ENCODE peak calls at places on chromosomes 5 and 9, in seven cellular contexts. B is HepG2, J is SK-N-SH, Y is HCT116, H is K562, T is Panc1, C is GM12878. L is an unnamed sample.

GRCh38 chr5:107576736-107577440 is 93.8 kb downstream of the EFNA5 start:
- DNase-seq in B (no peak), J (no peak), Y (no peak), H (no peak), T (no peak), C (peak), L (no peak)

GRCh38 chr5:3218916-3219650 is 376.5 kb upstream of the IRX1 start:
- DNase-seq in B (no peak), J (no peak), Y (no peak), H (no peak), T (no peak), C (no peak), L (no peak)

GRCh38 chr5:54249210-54250028 is 61.0 kb downstream of the ARL15 start:
- DNase-seq in B (no peak), J (peak), Y (no peak), H (peak), T (no peak), C (no peak), L (no peak)

GRCh38 chr9:128719919-128720605 is 3.9 kb downstream of the ZDHHC12 start:
- DNase-seq in B (no peak), J (no peak), Y (no peak), H (no peak), T (no peak), C (no peak), L (no peak)

GRCh38 chr5:141704782-141705297 is 22.8 kb upstream of the ARAP3 start:
- DNase-seq in B (no peak), J (no peak), Y (no peak), H (no peak), T (no peak), C (no peak), L (no peak)

GRCh38 chr5:159456722-159457462 is 126.6 kb upstream of the IL12B start:
- DNase-seq in B (no peak), J (no peak), Y (peak), H (no peak), T (no peak), C (peak), L (no peak)

GRCh38 chr5:41511241-41511640 is 840 bp upstream of the PLCXD3 start:
- DNase-seq in B (no peak), J (peak), Y (no peak), H (no peak), T (no peak), C (no peak), L (no peak)

GRCh38 chr5:124592891-124593290 is 153.5 kb downstream of the ZNF608 start:
- DNase-seq in B (no peak), J (no peak), Y (no peak), H (no peak), T (no peak), C (no peak), L (no peak)

GRCh38 chr9:121286973-121287721 is 19.2 kb downstream of the GSN start:
- DNase-seq in B (peak), J (no peak), Y (peak), H (peak), T (peak), C (no peak), L (peak)

GRCh38 chr5:125484272-125485002 is 738.0 kb upstream of the ZNF608 start:
- DNase-seq in B (no peak), J (peak), Y (peak), H (no peak), T (peak), C (no peak), L (no peak)

GRCh38 chr9:127185181-127185580 is 62.7 kb upstream of the ANGPTL2 start:
- DNase-seq in B (no peak), J (no peak), Y (no peak), H (no peak), T (no peak), C (no peak), L (no peak)

GRCh38 chr5:169656125-169656990 is 19.3 kb downstream of the DOCK2 start:
- DNase-seq in B (no peak), J (no peak), Y (no peak), H (no peak), T (no peak), C (peak), L (no peak)

GRCh38 chr9:16267336-16268036 is 603.0 kb downstream of the BNC2 start:
- DNase-seq in B (peak), J (peak), Y (no peak), H (no peak), T (no peak), C (no peak), L (no peak)

GRCh38 chr9:136438548-136438908 is 1.1 kb downstream of the INPP5E start:
- DNase-seq in B (no peak), J (peak), Y (no peak), H (peak), T (no peak), C (no peak), L (no peak)

GRCh38 chr5:176955895-176956294 is 50.7 kb downstream of the UIMC1 start:
- DNase-seq in B (no peak), J (no peak), Y (no peak), H (no peak), T (no peak), C (no peak), L (no peak)

GRCh38 chr9:128145536-128145935 is 3.7 kb upstream of the LCN2 start:
- DNase-seq in B (no peak), J (no peak), Y (no peak), H (no peak), T (no peak), C (no peak), L (no peak)

GRCh38 chr5:174984863-174985262 is 260.5 kb downstream of the MSX2 start:
- DNase-seq in B (no peak), J (no peak), Y (no peak), H (no peak), T (no peak), C (no peak), L (no peak)

GRCh38 chr5:174935854-174936474 is 211.6 kb downstream of the MSX2 start:
- DNase-seq in B (peak), J (peak), Y (peak), H (peak), T (peak), C (no peak), L (peak)

GRCh38 chr9:90393355-90394152 is 249.1 kb downstream of the DIRAS2 start:
- DNase-seq in B (peak), J (no peak), Y (no peak), H (no peak), T (no peak), C (no peak), L (no peak)

GRCh38 chr5:92676839-92677197 is 904.2 kb downstream of the NR2F1-AS1 start:
- DNase-seq in B (no peak), J (no peak), Y (no peak), H (no peak), T (no peak), C (no peak), L (no peak)

GRCh38 chr9:134968823-134969090 is 51.0 kb upstream of the FCN1 start:
- DNase-seq in B (no peak), J (no peak), Y (no peak), H (no peak), T (no peak), C (no peak), L (no peak)

GRCh38 chr5:107430077-107430625 is 240.6 kb downstream of the EFNA5 start:
- DNase-seq in B (no peak), J (peak), Y (no peak), H (no peak), T (no peak), C (no peak), L (no peak)

GRCh38 chr9:92501671-92502393 is 19.5 kb upstream of the ASPN start:
- DNase-seq in B (peak), J (peak), Y (peak), H (peak), T (peak), C (no peak), L (no peak)

GRCh38 chr9:107612136-107612535 is 122.6 kb upstream of the KLF4 start:
- DNase-seq in B (no peak), J (no peak), Y (no peak), H (no peak), T (no peak), C (no peak), L (no peak)

GRCh38 chr5:66932446-66932845 is 264.2 kb downstream of the CD180 start:
- DNase-seq in B (no peak), J (no peak), Y (no peak), H (no peak), T (no peak), C (no peak), L (no peak)

GRCh38 chr9:19689324-19690087 is 99.3 kb downstream of the SLC24A2 start:
- DNase-seq in B (no peak), J (no peak), Y (no peak), H (no peak), T (no peak), C (no peak), L (no peak)

GRCh38 chr9:99573052-99573451 is 248.6 kb upstream of the NR4A3 start:
- DNase-seq in B (no peak), J (no peak), Y (no peak), H (no peak), T (no peak), C (no peak), L (no peak)

GRCh38 chr9:131618071-131618479 is 72.8 kb downstream of the PRRT1B start:
- DNase-seq in B (peak), J (peak), Y (no peak), H (peak), T (no peak), C (no peak), L (no peak)

GRCh38 chr9:109705515-109705914 is 74.5 kb upstream of the PALM2AKAP2 start:
- DNase-seq in B (peak), J (no peak), Y (peak), H (no peak), T (peak), C (no peak), L (no peak)

GRCh38 chr5:65264420-65264819 is 217.3 kb downstream of the ADAMTS6 start:
- DNase-seq in B (no peak), J (no peak), Y (no peak), H (no peak), T (no peak), C (no peak), L (no peak)

GRCh38 chr5:65261499-65261898 is 220.2 kb downstream of the ADAMTS6 start:
- DNase-seq in B (no peak), J (no peak), Y (no peak), H (no peak), T (no peak), C (no peak), L (no peak)

GRCh38 chr5:65263291-65263690 is 218.4 kb downstream of the ADAMTS6 start:
- DNase-seq in B (no peak), J (no peak), Y (no peak), H (no peak), T (no peak), C (no peak), L (no peak)

GRCh38 chr5:65262590-65263189 is 219.0 kb downstream of the ADAMTS6 start:
- DNase-seq in B (no peak), J (no peak), Y (no peak), H (peak), T (no peak), C (no peak), L (no peak)

DNA sequence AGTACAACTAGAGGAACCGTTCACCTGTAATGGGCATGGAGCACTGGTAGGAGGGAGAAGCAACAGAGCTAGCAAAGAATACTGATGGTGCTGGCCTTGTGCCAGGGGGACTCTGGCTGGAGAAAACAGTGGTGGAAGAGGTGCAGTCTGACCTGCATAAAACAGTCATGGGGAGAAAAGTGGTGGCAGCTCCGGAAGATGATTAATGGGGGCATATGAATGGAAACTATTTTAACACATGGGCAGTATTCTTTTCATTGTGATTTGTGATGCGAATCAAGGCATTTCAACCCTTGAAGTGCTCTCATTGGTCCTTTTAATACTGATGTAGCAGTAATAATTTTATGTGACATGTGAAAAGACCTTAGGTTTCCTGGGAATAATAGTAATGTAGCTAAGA is 219.6 kb downstream of the ADAMTS6 start:
- DNase-seq in B (no peak), J (peak), Y (no peak), H (peak), T (no peak), C (no peak), L (no peak)
- TF ChIP-seq SIN3A in B (no peak), J (no peak), Y (no peak), H (no peak), T (no peak), C (no peak), L (no peak)

GRCh38 chr9:72871685-72872084 is 81.2 kb downstream of the ALDH1A1 start:
- DNase-seq in B (peak), J (no peak), Y (peak), H (peak), T (no peak), C (no peak), L (no peak)
- TF ChIP-seq SIN3A in B (no peak), J (no peak), Y (no peak), H (no peak), T (no peak), C (no peak), L (no peak)

DNA sequence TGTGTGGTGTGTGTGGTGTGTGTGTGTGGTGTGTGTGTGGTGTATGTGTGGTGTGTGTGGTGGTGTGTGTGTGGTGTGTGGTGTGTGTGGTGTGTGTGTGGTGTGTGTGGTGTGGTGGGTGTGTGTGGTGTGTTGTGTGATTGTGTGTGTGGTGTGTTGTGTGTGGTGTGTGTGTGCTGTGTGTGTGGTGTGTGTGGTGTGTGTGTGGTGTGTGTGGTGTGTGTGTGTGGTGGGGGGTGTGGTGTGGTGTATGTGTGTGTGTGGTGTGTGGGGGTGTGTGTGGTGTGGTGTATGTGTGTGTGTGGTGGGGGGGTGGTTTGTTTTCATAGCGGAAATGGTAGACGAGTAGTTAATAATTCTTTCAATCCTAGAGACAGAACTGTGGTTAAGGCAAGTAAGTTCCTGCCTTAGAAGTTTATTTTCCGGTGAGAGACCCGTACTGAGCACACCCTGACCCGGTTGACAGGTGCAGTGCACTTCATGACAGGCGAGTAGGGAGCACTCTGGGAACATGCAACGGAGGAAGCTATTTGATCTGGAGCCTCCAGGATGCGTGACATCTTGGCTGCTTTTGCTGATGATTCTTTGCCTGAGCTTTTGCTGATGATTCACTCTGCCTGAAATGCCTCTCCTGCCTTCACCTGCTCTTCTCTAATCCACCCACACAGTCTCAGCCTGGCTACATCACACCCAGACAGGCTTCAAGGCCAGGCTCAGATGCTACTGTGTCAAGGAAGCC is 21.7 kb upstream of the FAT2 start:
- DNase-seq in B (no peak), J (no peak), Y (peak), H (no peak), T (no peak), C (peak), L (no peak)
- TF ChIP-seq SIN3A in B (no peak), J (no peak), Y (no peak), H (no peak), T (no peak), C (no peak), L (no peak)

DNA sequence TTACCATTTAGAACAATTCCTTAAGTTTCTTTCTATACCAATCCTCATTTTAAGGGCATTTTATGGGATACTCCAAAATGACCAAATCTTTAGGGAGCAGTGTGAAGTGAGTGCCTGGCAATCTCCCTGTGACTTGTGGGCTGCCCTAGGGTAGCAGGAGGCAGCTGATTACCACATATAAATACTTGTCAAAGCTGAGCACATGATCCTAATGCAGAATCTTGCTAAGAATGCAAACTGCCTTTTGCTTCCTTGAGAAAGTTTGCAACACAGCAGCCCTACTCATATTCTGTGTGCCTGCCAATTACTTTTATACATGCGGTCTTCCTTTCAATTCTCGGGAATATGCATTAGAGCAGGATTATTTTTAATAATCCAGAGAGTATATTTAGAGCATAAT is 18.2 kb upstream of the NREP start:
- DNase-seq in B (no peak), J (no peak), Y (no peak), H (no peak), T (no peak), C (no peak), L (no peak)
- TF ChIP-seq SIN3A in B (no peak), J (no peak), Y (no peak), H (no peak), T (no peak), C (no peak), L (no peak)

DNA sequence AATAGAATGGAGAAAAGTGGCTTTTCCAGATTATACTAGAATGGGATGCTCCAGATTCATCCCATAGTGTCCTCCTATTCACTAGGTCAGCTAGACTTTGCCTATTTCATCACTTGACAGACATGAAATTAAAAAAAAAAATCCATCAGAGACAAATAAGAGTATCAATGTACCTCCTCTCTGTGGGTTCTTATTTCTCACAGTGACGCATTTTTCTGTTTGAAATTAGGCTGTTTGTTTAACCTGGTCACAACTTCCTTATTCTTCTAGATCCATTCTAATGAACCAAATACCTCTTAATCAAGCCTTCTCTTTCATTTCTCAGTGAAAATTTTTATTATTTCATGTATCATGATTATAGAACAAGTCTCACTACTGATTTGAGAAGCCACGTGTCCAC is 305.4 kb downstream of the SEMA5A start:
- DNase-seq in B (no peak), J (no peak), Y (no peak), H (no peak), T (no peak), C (no peak), L (no peak)
- TF ChIP-seq SIN3A in B (no peak), J (no peak), Y (no peak), H (no peak), T (no peak), C (no peak), L (no peak)

GRCh38 chr5:143102414-143102813 is 301.1 kb downstream of the NR3C1 start:
- DNase-seq in B (no peak), J (no peak), Y (no peak), H (no peak), T (no peak), C (no peak), L (no peak)

GRCh38 chr5:143105216-143105905 is 298.1 kb downstream of the NR3C1 start:
- DNase-seq in B (no peak), J (no peak), Y (no peak), H (no peak), T (no peak), C (no peak), L (no peak)

GRCh38 chr5:143108498-143109128 is 294.9 kb downstream of the NR3C1 start:
- DNase-seq in B (peak), J (no peak), Y (no peak), H (no peak), T (no peak), C (no peak), L (no peak)

GRCh38 chr5:143101740-143102386 is 301.6 kb downstream of the NR3C1 start:
- DNase-seq in B (no peak), J (peak), Y (no peak), H (peak), T (no peak), C (no peak), L (no peak)

GRCh38 chr5:143106175-143106574 is 297.3 kb downstream of the NR3C1 start:
- DNase-seq in B (peak), J (peak), Y (no peak), H (peak), T (peak), C (no peak), L (no peak)
- TF ChIP-seq SIN3A in B (no peak), J (no peak), Y (no peak), H (no peak), T (no peak), C (no peak), L (no peak)

DNA sequence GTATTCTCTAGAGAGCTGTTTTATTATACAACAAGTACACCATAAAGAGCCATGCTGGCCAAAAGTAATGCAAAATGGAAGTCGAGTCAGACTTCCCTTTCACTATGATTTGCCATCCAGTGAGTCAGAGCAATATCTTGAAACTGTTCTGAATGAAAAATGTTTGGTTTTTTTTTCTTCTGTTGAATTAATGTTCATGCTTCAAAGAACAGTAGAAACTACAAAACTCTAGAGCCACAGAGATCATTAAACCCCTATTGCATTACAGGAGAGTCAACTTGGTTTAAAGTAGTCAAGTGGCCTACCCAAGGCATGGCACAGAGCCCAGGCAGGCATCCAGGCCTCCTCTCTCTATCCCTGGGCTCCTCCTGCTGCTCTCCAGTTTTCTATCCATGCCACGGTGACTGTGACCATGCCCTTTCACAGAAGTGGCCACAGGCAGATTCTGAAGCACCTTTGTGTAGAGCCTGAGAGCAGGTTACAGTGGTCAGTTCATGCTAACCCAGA is 358.9 kb downstream of the DEPDC1B start:
- DNase-seq in B (no peak), J (no peak), Y (no peak), H (no peak), T (no peak), C (peak), L (no peak)
- TF ChIP-seq SIN3A in B (no peak), J (no peak), Y (no peak), H (no peak), T (no peak), C (no peak), L (no peak)

DNA sequence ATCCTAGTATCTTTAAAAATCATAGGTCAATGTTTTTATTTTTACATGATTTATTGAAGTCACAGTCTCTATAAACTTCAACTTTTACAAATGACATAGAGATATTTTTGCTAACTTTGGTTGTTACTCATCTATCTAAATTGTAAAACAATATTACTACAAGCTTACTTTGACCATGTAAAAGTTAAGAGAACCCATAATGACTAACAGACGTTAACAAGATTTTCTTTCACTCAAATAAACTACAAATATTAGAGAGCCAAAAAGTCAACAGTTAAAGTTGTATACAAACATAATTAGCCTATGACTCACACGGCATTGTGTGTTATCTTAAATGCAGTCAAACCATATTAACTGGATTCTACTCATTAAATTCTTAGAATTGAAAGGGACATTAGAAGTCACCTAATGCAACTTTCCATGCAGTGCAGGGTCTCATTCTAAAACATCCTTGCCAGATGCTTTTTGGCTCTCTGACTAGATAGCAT is 42.1 kb upstream of the UGT3A2 start:
- DNase-seq in B (no peak), J (no peak), Y (no peak), H (no peak), T (no peak), C (no peak), L (no peak)
- TF ChIP-seq SIN3A in B (no peak), J (no peak), Y (no peak), H (no peak), T (no peak), C (no peak), L (no peak)

L was measured in H1.